ENCODE peak calls at places on chromosomes 13 and 19, in seven cellular contexts. C is NB4, J is endothelial cell of umbilical vein, E is HCT116, U is WTC11, B is K562, M is SK-N-SH. G is an unnamed sample.
A peak's percentile ranks its signal among the peaks of the same experiment; 100 is the strongest.

GRCh38 chr19:11480927-11481776 is at the start of gene ELAVL3:
- DNase-seq in C (no peak), U (peak; percentile 69), B (no peak), M (peak; percentile 91), E (no peak), J (no peak), G (no peak)

GRCh38 chr13:30905932-30906383 is at the start of gene MEDAG:
- DNase-seq in E (no peak), B (no peak), C (no peak), J (peak; percentile 85), U (peak; percentile 15), M (no peak), G (no peak)

GRCh38 chr13:44068169-44068568 is 188.5 kb downstream of the LACC1 start:
- DNase-seq in J (no peak), B (no peak), U (no peak), M (no peak), C (no peak), E (no peak), G (no peak)

GRCh38 chr13:33106656-33107402 is 90.6 kb downstream of the KL start:
- DNase-seq in C (no peak), J (no peak), E (no peak), M (no peak), U (no peak), B (no peak), G (no peak)

GRCh38 chr13:71828117-71828516 is 38.9 kb downstream of the DACH1 start:
- DNase-seq in C (peak; percentile 95), E (no peak), B (no peak), M (no peak), U (no peak), J (peak; percentile 5), G (no peak)

GRCh38 chr13:90197722-90198121 is 1149.8 kb upstream of the MIR17HG start:
- DNase-seq in C (no peak), J (no peak), M (no peak), E (no peak), U (no peak), B (no peak), G (no peak)

GRCh38 chr19:16023558-16023915 is 52.8 kb upstream of the TPM4 start:
- DNase-seq in M (no peak), J (no peak), E (no peak), B (no peak), C (no peak), U (no peak), G (no peak)

GRCh38 chr13:75694742-75695141 is 58.6 kb downstream of the LMO7 start:
- DNase-seq in C (peak; percentile 31), B (no peak), E (no peak), U (no peak), J (no peak), M (no peak), G (no peak)

GRCh38 chr13:92320323-92320722 is 906.3 kb upstream of the GPC6 start:
- DNase-seq in C (no peak), M (no peak), E (no peak), J (no peak), B (no peak), U (no peak), G (no peak)

GRCh38 chr13:32047088-32047487 is 15.5 kb downstream of the FRY start:
- DNase-seq in J (no peak), C (peak; percentile 42), U (no peak), M (no peak), B (no peak), E (no peak), G (no peak)

GRCh38 chr13:24802074-24802473 is 38.1 kb downstream of the RNF17 start:
- DNase-seq in U (no peak), E (no peak), M (no peak), C (peak; percentile 66), B (no peak), J (no peak), G (no peak)

GRCh38 chr19:22882797-22883196 is 50.7 kb downstream of the ZNF723 start:
- DNase-seq in C (peak; percentile 81), J (peak; percentile 3), E (peak; percentile 3), U (no peak), B (peak; percentile 10), M (peak; percentile 4), G (peak; percentile 40)

GRCh38 chr19:23801798-23802197 is 43.1 kb upstream of the ZNF681 start:
- DNase-seq in M (no peak), J (no peak), B (no peak), E (no peak), U (no peak), C (no peak), G (no peak)

DNA sequence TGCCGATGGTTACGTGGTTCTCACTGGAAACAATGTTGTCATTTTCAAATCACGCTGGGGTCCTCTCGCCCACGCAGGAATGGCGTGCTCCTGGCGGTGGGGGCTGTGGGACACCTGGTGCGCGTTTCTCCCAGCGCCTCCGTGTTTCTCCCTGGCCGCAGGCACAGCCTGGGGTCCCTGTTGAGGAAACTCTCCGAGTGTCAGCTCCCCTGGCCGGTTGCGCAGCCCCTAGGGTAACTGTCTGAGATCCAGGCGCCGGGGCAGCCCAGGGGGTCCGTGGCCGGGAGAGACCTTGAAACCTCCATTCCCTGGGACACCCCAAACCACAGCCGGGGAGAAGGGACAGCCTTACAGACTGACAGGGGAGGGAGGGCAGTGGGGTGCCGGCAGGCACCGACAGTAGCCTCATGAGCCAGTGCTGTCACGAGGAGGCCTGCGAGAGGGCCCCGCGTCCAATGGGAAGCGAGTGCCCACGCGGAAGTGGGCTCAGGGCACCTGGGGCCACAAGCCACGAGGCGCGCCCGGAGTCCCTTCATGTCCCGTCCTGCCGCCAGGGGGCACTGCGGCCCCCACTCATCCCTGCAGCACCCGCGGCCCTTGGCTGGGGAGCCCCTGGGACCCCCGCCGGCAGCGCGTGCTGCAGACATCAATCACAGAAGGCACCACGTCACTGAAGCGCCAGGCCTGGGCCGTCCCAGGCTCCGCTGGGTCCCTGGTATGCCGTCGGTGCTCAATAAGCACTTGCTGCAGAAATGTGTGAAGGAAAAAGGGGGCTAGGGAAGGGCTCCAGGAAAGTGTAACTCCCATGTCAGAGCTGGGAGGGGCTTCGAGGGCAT is 9.5 kb downstream of the ADAMTSL5 start:
- DNase-seq in M (peak; percentile 82), C (peak; percentile 53), U (peak; percentile 82), B (peak; percentile 76), E (no peak), J (no peak), G (peak; percentile 25)
- TF ChIP-seq MAX in M (peak; percentile 65), C (peak; percentile 81), U (peak; percentile 92), B (peak; percentile 99), E (peak; percentile 95), J (no peak), G (peak; percentile 80)

DNA sequence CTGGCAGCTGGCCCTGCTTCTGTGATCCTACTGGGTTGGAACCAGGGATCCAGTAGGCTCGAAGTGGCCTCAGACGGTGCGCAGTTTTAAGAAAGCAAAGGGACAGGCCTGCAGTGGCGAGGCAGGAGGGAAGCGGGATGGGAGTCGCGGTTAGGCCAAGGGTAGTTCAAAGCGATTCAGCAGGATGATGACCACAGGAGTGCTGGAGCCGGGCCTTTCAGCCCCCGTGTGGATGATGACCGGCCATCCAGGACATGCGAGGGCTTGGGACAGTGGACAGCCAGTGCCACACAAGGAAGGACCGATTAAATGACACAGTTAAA is 853 bp downstream of the RNASEH2B start:
- DNase-seq in M (peak; percentile 73), E (peak; percentile 27), U (peak; percentile 44), B (peak; percentile 32), J (peak; percentile 42), C (peak; percentile 79), G (peak; percentile 64)
- TF ChIP-seq MAX in M (no peak), E (no peak), U (no peak), B (no peak), J (no peak), C (no peak), G (no peak)

DNA sequence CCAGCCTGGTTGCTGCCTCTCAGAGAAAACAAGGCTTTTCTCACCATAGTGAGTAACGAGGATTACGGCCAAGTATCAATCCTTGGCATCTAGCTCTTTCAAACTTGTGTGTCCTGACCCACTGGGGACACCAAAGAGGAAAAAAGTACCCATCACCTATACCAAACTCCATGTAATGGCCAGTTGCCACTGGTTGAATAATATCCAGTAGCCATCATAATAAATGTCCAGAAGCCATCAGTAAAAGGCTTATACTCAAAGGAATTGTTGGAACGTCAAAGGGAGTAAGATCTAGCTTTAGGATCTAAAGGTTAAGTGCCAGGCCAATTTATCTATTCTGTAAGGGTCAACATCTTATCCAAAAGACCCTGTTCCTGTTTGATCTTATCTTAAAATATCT is 91.1 kb downstream of the PTPRS start:
- DNase-seq in J (no peak), E (no peak), B (no peak), U (no peak), M (no peak), C (no peak), G (no peak)
- TF ChIP-seq MAX in J (no peak), E (no peak), B (no peak), U (no peak), M (no peak), C (no peak), G (no peak)

GRCh38 chr19:47186337-47187022 is 44.5 kb downstream of the BBC3 start:
- DNase-seq in C (no peak), M (peak; percentile 41), E (no peak), B (no peak), J (no peak), U (no peak), G (no peak)
- TF ChIP-seq MAX in C (no peak), M (no peak), E (no peak), B (no peak), J (no peak), U (no peak), G (no peak)

GRCh38 chr19:17721821-17722220 is 2.5 kb downstream of the MAP1S start:
- DNase-seq in M (no peak), J (peak; percentile 74), C (peak; percentile 90), B (no peak), U (no peak), E (no peak), G (no peak)
- TF ChIP-seq MAX in M (no peak), J (peak; percentile 4), C (peak; percentile 56), B (no peak), U (no peak), E (no peak), G (no peak)

GRCh38 chr13:34166406-34166805 is 348.5 kb downstream of the RFC3 start:
- DNase-seq in E (no peak), U (no peak), J (no peak), C (no peak), B (no peak), M (no peak), G (no peak)

GRCh38 chr13:34174671-34175145 is 356.8 kb downstream of the RFC3 start:
- DNase-seq in U (no peak), C (no peak), M (no peak), B (no peak), J (no peak), E (no peak), G (peak; percentile 70)

GRCh38 chr13:34176636-34177035 is 358.7 kb downstream of the RFC3 start:
- DNase-seq in U (no peak), C (no peak), J (no peak), B (no peak), E (no peak), M (no peak), G (no peak)

GRCh38 chr13:34172048-34172447 is 354.1 kb downstream of the RFC3 start:
- DNase-seq in C (no peak), M (no peak), B (no peak), J (no peak), E (no peak), U (no peak), G (no peak)
- TF ChIP-seq MAX in C (no peak), M (no peak), B (no peak), J (no peak), E (no peak), U (no peak), G (no peak)

GRCh38 chr13:27952931-27953670 is 16.0 kb downstream of the CDX2 start:
- DNase-seq in J (no peak), C (peak; percentile 79), E (no peak), B (no peak), M (no peak), U (peak; percentile 40), G (no peak)
- TF ChIP-seq MAX in J (no peak), C (peak; percentile 61), E (no peak), B (no peak), M (no peak), U (no peak), G (no peak)